ENCODE peak calls at places on chromosomes 16 and 17, in nine cellular contexts. T is uterus; Q is neural progenitor cell; U is Panc1; I is hepatocyte; F is heart right ventricle; K is tibial nerve; R is fibroblast of lung; O is CD8-positive, alpha-beta memory T cell. L is an unnamed sample. For H3K27me3, the result is how much of the 10 kb centered on the place peaks cover.

GRCh38 chr17:45867702-45868101 is 23.0 kb downstream of the SPPL2C start:
- DNase-seq in T (no peak), Q (no peak), U (no peak), I (no peak), F (no peak), K (no peak), R (no peak), O (no peak), L (no peak)

GRCh38 chr17:46002311-46002972 is 3.4 kb downstream of the STH start:
- DNase-seq in T (peak), Q (peak), U (peak), I (peak), F (peak), K (peak), R (peak), O (peak), L (peak)

GRCh38 chr17:68514809-68515208 is 2.6 kb downstream of the PRKAR1A start:
- DNase-seq in T (no peak), Q (no peak), U (no peak), I (peak), F (no peak), K (no peak), R (peak), O (no peak), L (no peak)

GRCh38 chr16:84553873-84554399 is 49.5 kb upstream of the MEAK7 start:
- DNase-seq in T (no peak), Q (no peak), U (no peak), I (no peak), F (no peak), K (no peak), R (no peak), O (peak), L (no peak)

GRCh38 chr17:42740699-42741098 is 4.1 kb downstream of the EZH1 start:
- DNase-seq in T (no peak), Q (no peak), U (no peak), I (no peak), F (no peak), K (no peak), R (no peak), O (no peak), L (no peak)

GRCh38 chr17:74410001-74410443 is 21.9 kb upstream of the GPRC5C start:
- DNase-seq in T (no peak), Q (no peak), U (no peak), I (no peak), F (no peak), K (no peak), R (no peak), O (no peak), L (no peak)

GRCh38 chr16:1272453-1273198 is 16.8 kb downstream of the TPSD1 start:
- DNase-seq in T (no peak), Q (no peak), U (no peak), I (no peak), F (no peak), K (no peak), R (no peak), O (no peak), L (no peak)

GRCh38 chr17:83006515-83007455 is 72.6 kb upstream of the METRNL start:
- DNase-seq in T (no peak), Q (no peak), U (no peak), I (no peak), F (no peak), K (no peak), R (peak), O (no peak), L (no peak)

GRCh38 chr16:27646811-27647210 is 96.9 kb downstream of the KATNIP start:
- DNase-seq in T (no peak), Q (no peak), U (no peak), I (no peak), F (no peak), K (no peak), R (no peak), O (no peak), L (no peak)

GRCh38 chr16:795580-796229 is 4.8 kb downstream of the GNG13 start:
- DNase-seq in T (no peak), Q (no peak), U (no peak), I (no peak), F (no peak), K (no peak), R (no peak), O (no peak), L (no peak)

GRCh38 chr17:82065193-82065637 is 389 bp downstream of the DUS1L start:
- DNase-seq in T (no peak), Q (no peak), U (no peak), I (peak), F (no peak), K (no peak), R (no peak), O (peak), L (no peak)

GRCh38 chr16:50235581-50235980 is 30.8 kb upstream of the ADCY7 start:
- DNase-seq in T (no peak), Q (peak), U (no peak), I (no peak), F (no peak), K (no peak), R (no peak), O (no peak), L (no peak)

GRCh38 chr17:17485420-17485819 is 8.6 kb downstream of the MED9 start:
- DNase-seq in T (no peak), Q (no peak), U (no peak), I (no peak), F (no peak), K (no peak), R (no peak), O (no peak), L (no peak)

GRCh38 chr16:61289141-61289540 is 747.1 kb downstream of the CDH8 start:
- DNase-seq in T (no peak), Q (no peak), U (no peak), I (no peak), F (no peak), K (no peak), R (no peak), O (no peak), L (no peak)

GRCh38 chr16:3401719-3402397 is 843 bp downstream of the ZNF174 start:
- DNase-seq in T (no peak), Q (peak), U (no peak), I (peak), F (no peak), K (no peak), R (peak), O (no peak), L (peak)

GRCh38 chr16:85687651-85688471 is 893 bp downstream of the GINS2 start:
- DNase-seq in T (no peak), Q (no peak), U (no peak), I (no peak), F (no peak), K (no peak), R (no peak), O (no peak), L (no peak)

GRCh38 chr17:10875984-10876555 is 38.2 kb upstream of the PIRT start:
- DNase-seq in T (peak), Q (peak), U (peak), I (peak), F (peak), K (no peak), R (peak), O (no peak), L (peak)

GRCh38 chr16:68075980-68076379 is 9.2 kb upstream of the NFATC3 start:
- DNase-seq in T (no peak), Q (no peak), U (no peak), I (no peak), F (no peak), K (no peak), R (no peak), O (no peak), L (no peak)
- H3K4me3 ChIP-seq in T (no peak), Q (no peak), U (no peak), I (no peak), F (no peak), K (no peak), R (no peak), O (no peak), L (no peak)

DNA sequence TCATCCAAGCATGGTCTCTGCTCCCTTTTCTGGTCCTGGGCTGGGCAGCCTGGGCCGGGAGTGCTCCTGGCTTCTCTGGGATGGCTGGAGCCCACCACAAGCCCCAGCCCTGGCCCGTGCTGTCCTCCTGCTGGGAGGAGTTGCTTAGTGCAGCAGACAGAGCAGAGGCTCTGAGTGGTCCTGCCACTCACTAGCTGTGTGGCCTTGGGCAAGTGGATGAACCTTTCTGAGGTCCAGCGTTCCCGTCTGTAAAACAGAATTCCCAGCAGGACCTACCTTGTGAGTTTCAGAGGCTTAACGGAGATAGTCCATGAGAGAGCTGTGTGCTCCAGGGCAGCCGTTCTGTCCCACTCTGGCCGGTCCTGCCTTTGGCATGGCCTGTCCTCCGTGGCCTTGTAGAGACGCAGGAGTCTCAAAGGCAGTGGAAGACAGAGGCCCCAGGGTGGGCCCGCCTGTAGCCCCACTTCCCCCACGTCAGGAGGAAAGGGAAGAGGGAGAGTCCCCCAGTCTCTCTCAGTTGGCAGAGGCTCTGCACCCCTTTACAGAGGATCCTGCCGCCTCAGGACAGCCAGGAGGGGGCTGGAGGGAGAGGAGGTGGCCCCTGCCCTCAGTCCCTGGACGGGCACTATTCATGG is 7.8 kb downstream of the MYO15B start:
- DNase-seq in T (no peak), Q (no peak), U (no peak), I (no peak), F (no peak), K (no peak), R (no peak), O (no peak), L (no peak)
- H3K27me3 ChIP-seq in T (under half), Q (under half), U (under half), I (under half), F (under half), K (under half), R (under half), O (under half), L (under half)

GRCh38 chr17:5413682-5414081 is 5.8 kb downstream of the NUP88 start:
- DNase-seq in T (no peak), Q (no peak), U (peak), I (peak), F (no peak), K (no peak), R (peak), O (no peak), L (no peak)
- H3K4me3 ChIP-seq in T (no peak), Q (no peak), U (peak), I (no peak), F (no peak), K (no peak), R (no peak), O (no peak), L (no peak)

GRCh38 chr16:75836377-75837010 is 110.2 kb upstream of the CPHXL start:
- DNase-seq in T (no peak), Q (no peak), U (no peak), I (peak), F (no peak), K (no peak), R (no peak), O (no peak), L (no peak)
- H3K27me3 ChIP-seq in T (under half), Q (half or more), U (under half), I (under half), F (under half), K (under half), R (under half), O (under half), L (under half)

DNA sequence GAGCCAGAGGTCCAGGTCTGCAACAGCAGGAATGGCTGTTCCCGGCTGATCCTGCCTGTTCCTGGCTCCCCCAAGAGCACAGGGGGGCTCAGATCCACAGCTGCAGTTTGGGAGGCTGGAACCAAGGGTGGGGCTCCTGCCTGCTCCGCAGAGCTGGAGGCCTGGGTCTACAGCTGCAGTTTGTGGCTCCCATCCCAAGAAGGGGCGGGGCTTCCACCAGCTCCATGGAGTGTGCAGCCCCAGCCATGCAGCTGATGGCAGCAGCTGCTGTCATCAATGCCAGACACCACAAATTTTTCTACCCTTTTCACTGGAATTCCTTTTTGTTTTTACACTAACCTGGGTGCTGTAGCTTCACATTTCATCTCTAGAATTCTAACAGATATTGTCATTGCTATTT is 135.4 kb upstream of the KIF2B start:
- DNase-seq in T (no peak), Q (peak), U (no peak), I (no peak), F (no peak), K (no peak), R (no peak), O (no peak), L (peak)
- H3K4me3 ChIP-seq in T (no peak), Q (no peak), U (no peak), I (no peak), F (no peak), K (no peak), R (no peak), O (no peak), L (no peak)

DNA sequence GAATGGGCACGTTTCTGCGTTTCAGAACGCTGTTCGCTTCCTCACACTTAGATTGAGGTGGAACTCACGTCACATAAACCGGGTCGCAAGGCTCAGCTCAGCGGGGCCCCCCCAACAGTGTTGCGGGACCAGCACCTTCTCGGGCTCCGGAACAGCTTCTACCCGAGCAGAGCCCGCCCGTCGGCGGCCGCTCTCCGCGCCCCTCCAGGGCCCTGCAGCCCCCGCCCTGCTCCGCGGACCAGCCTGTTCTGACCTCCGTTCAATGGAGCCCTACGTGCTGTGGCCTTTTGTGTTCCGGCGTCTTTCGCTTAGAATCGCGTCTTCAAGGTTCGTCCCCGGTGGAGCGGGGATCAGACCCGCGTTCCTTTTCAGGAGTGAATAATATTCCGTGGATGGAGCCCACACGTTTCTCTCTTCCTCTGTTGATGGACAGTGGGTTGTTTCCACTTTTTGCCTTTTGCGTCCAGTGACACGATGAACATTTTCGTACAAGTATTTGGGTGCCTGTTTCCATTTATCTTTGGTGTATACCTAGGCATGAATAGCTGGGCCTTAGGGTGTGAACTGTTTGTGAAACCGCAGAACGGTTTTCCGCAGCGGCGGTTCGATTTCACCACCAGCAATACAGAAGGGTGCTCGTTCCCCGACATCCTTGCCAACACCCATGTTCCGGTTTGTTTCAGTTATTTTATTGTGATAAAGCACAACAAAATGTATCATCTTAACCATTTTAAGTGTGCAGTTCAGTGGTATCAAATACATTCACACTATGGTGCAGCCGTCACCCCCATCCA is 2.3 kb upstream of the SLC22A31 start:
- DNase-seq in T (no peak), Q (peak), U (no peak), I (no peak), F (no peak), K (no peak), R (no peak), O (no peak), L (no peak)
- H3K27me3 ChIP-seq in T (under half), Q (half or more), U (under half), I (under half), F (half or more), K (half or more), R (under half), O (under half), L (under half)

GRCh38 chr17:50532452-50533024 is at the start of gene EPN3:
- DNase-seq in T (no peak), Q (peak), U (no peak), I (peak), F (no peak), K (no peak), R (no peak), O (no peak), L (no peak)
- H3K4me3 ChIP-seq in T (no peak), Q (peak), U (peak), I (peak), F (peak), K (no peak), R (no peak), O (no peak), L (no peak)